ENCODE peak calls at places on chromosomes 4 and X, in eight cellular contexts. O is colonic mucosa; X is stomach; K is upper lobe of right lung; F is CD4-positive, alpha-beta memory T cell; Y is SJSA1; I is aorta; C is MM.1S. S is an unnamed sample. For H3K4me1 and H3K9me3, the result is how much of the 10 kb centered on the place peaks cover.

GRCh38 chr4:6773616-6774540 is 8.6 kb upstream of the KIAA0232 start:
- DNase-seq in Y (no peak), F (no peak), C (no peak), I (no peak), K (no peak), X (no peak), O (no peak), S (no peak)

GRCh38 chr4:152117054-152117453 is 356.2 kb upstream of the GATB start:
- DNase-seq in O (no peak), Y (no peak), K (no peak), X (no peak), I (no peak), C (no peak), F (no peak), S (no peak)

GRCh38 chr4:56995525-56995924 is 16.8 kb downstream of the POLR2B start:
- DNase-seq in K (no peak), I (no peak), C (no peak), O (peak), F (no peak), X (peak), Y (peak), S (no peak)

GRCh38 chrX:9595131-9595530 is 130.3 kb downstream of the TBL1X start:
- DNase-seq in C (no peak), Y (peak), X (no peak), I (peak), K (no peak), O (no peak), F (no peak), S (peak)

GRCh38 chrX:122187065-122187464 is 997.0 kb upstream of the GRIA3 start:
- DNase-seq in C (no peak), X (no peak), Y (no peak), I (no peak), K (no peak), O (no peak), F (no peak), S (no peak)

GRCh38 chr4:110953898-110954297 is 331.0 kb upstream of the PITX2 start:
- DNase-seq in Y (no peak), K (no peak), X (no peak), O (no peak), F (no peak), C (no peak), I (no peak), S (no peak)

GRCh38 chr4:167419468-167420133 is 185.3 kb upstream of the SPOCK3 start:
- DNase-seq in I (no peak), X (no peak), Y (no peak), F (no peak), C (no peak), O (no peak), K (no peak), S (no peak)

GRCh38 chr4:146763560-146763959 is 124.9 kb downstream of the POU4F2 start:
- DNase-seq in Y (no peak), C (no peak), I (no peak), O (no peak), X (no peak), F (no peak), K (no peak), S (no peak)

GRCh38 chrX:30831082-30831481 is 58.0 kb downstream of the TAB3 start:
- DNase-seq in X (no peak), K (no peak), O (no peak), F (peak), I (no peak), Y (no peak), C (peak), S (no peak)

GRCh38 chr4:153479118-153479517 is 13.0 kb downstream of the TMEM131L start:
- DNase-seq in F (no peak), Y (no peak), K (no peak), X (no peak), C (no peak), I (no peak), O (no peak), S (no peak)

GRCh38 chrX:11770320-11770719 is 12.3 kb downstream of the MSL3 start:
- DNase-seq in I (no peak), O (no peak), X (peak), C (peak), Y (peak), F (peak), K (no peak), S (peak)

GRCh38 chr4:111681270-111681669 is 464.0 kb upstream of the FAM241A start:
- DNase-seq in K (no peak), C (no peak), X (no peak), O (no peak), I (no peak), F (no peak), Y (no peak), S (no peak)

GRCh38 chr4:166460769-166461550 is 587.9 kb downstream of the TLL1 start:
- DNase-seq in F (no peak), C (no peak), Y (no peak), O (no peak), I (no peak), K (no peak), X (no peak), S (no peak)

GRCh38 chr4:41935652-41936021 is 408 bp downstream of the TMEM33 start:
- DNase-seq in Y (no peak), C (peak), K (no peak), X (no peak), O (no peak), I (no peak), F (peak), S (no peak)

GRCh38 chr4:148215202-148215601 is 227.0 kb downstream of the NR3C2 start:
- DNase-seq in Y (no peak), X (no peak), C (no peak), I (no peak), K (no peak), O (no peak), F (no peak), S (peak)
- H3K4me3 ChIP-seq in Y (no peak), X (no peak), C (no peak), I (no peak), K (no peak), O (no peak), F (no peak), S (no peak)

GRCh38 chrX:107677909-107678308 is 49.6 kb downstream of the PRPS1 start:
- DNase-seq in Y (no peak), C (no peak), O (no peak), X (no peak), I (no peak), F (no peak), K (no peak), S (no peak)
- H3K4me1 ChIP-seq in Y (under half), C (under half), O (under half), X (under half), I (under half), F (half or more), K (under half), S (under half)

GRCh38 chrX:57265126-57265525 is 21.4 kb upstream of the FAAH2 start:
- DNase-seq in C (no peak), O (no peak), K (no peak), I (no peak), X (no peak), Y (no peak), F (no peak), S (no peak)

GRCh38 chrX:57270980-57271379 is 15.5 kb upstream of the FAAH2 start:
- DNase-seq in F (no peak), X (no peak), K (no peak), Y (no peak), I (no peak), C (no peak), O (no peak), S (no peak)

GRCh38 chrX:57266275-57266674 is 20.2 kb upstream of the FAAH2 start:
- DNase-seq in F (no peak), K (no peak), C (no peak), O (no peak), I (no peak), X (no peak), Y (no peak), S (no peak)

GRCh38 chrX:57267308-57267707 is 19.2 kb upstream of the FAAH2 start:
- DNase-seq in C (no peak), O (no peak), F (no peak), K (no peak), Y (no peak), X (no peak), I (no peak), S (no peak)

GRCh38 chrX:57266871-57267270 is 19.6 kb upstream of the FAAH2 start:
- DNase-seq in C (no peak), I (no peak), Y (no peak), O (no peak), K (no peak), F (no peak), X (no peak), S (no peak)
- H3K9me3 ChIP-seq in C (under half), I (under half), Y (under half), O (under half), K (under half), F (under half), X (under half), S (under half)

DNA sequence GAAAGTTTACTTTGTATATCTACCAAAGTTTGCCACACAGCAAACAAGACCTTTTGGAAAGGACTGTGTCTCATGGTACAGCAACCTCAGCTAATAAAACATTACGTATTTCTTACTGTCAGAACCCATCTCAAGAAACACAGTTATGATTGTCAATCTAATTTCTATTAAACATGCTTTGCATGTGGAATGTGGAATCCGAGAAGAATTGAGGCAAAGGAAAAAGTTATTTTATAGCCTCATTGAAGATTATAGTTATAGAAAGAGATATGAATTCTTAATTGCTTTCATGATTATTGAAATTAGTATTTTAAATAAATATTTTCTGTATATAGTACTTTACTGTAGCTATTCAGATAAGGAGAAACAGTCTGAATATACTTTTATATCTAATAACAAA is 5.4 kb downstream of the PCDH7 start:
- DNase-seq in K (no peak), Y (no peak), C (no peak), F (no peak), I (no peak), O (no peak), X (no peak), S (no peak)
- H3K4me3 ChIP-seq in K (peak), Y (no peak), C (no peak), F (no peak), I (peak), O (no peak), X (peak), S (peak)

DNA sequence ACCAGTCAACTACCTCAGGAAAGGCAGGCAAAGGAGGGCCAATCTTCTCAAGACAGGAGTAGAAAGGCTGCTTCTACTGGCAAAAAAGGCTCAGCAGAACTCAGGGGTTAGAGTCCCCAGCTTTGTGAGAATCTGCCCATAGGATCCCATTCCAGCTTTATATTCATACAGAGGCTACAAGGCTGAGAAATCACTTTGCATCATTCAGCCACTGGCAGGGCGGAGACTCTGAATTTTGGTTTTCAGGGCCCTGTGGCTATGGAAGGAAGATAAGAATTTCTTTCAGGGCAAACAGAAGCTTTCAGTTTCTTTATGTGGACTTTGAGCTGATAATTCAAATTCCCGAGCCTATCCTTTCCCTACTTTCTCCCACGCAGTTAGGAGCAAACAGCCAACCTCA is 165.1 kb upstream of the PPP1R2C start:
- DNase-seq in K (no peak), F (no peak), Y (no peak), O (no peak), C (peak), I (no peak), X (no peak), S (no peak)
- H3K4me1 ChIP-seq in K (under half), F (half or more), Y (under half), O (under half), C (half or more), I (under half), X (under half), S (under half)